ENCODE peak calls at places on chromosomes 4 and X, in eight cellular contexts. P, Y, T, V, J, R, B and E are unnamed samples.

GRCh38 chr4:31199644-31200043 is 479.5 kb downstream of the PCDH7 start:
- DNase-seq in P (no peak), Y (no peak), T (no peak), V (no peak), J (no peak), R (no peak), B (no peak), E (no peak)

GRCh38 chr4:6925357-6925836 is 15.8 kb downstream of the TBC1D14 start:
- DNase-seq in P (no peak), Y (no peak), T (no peak), V (no peak), J (no peak), R (no peak), B (no peak), E (no peak)

GRCh38 chr4:163755013-163755412 is 260.5 kb downstream of the TMA16 start:
- DNase-seq in P (no peak), Y (no peak), T (no peak), V (no peak), J (no peak), R (no peak), B (peak), E (no peak)

GRCh38 chr4:165625281-165625680 is 246.5 kb downstream of the CPE start:
- DNase-seq in P (no peak), Y (no peak), T (no peak), V (no peak), J (no peak), R (no peak), B (no peak), E (no peak)

GRCh38 chr4:14110407-14110806 is 482.9 kb upstream of the BOD1L1 start:
- DNase-seq in P (no peak), Y (no peak), T (no peak), V (no peak), J (no peak), R (peak), B (no peak), E (no peak)

GRCh38 chr4:17787315-17787714 is 5.9 kb upstream of the FAM184B start:
- DNase-seq in P (no peak), Y (no peak), T (no peak), V (no peak), J (no peak), R (no peak), B (no peak), E (no peak)

GRCh38 chr4:102438873-102439614 is 62.1 kb upstream of the NFKB1 start:
- DNase-seq in P (no peak), Y (no peak), T (no peak), V (no peak), J (no peak), R (peak), B (no peak), E (no peak)

GRCh38 chr4:54539500-54540029 is 118.2 kb upstream of the KIT start:
- DNase-seq in P (no peak), Y (peak), T (peak), V (peak), J (no peak), R (no peak), B (peak), E (peak)

GRCh38 chrX:57772637-57773036 is 92.6 kb upstream of the NLRP2B start:
- DNase-seq in P (no peak), Y (no peak), T (peak), V (no peak), J (no peak), R (no peak), B (no peak), E (no peak)

GRCh38 chr4:39571504-39571903 is 44.3 kb upstream of the UGDH start:
- DNase-seq in P (no peak), Y (no peak), T (no peak), V (no peak), J (no peak), R (no peak), B (no peak), E (no peak)

GRCh38 chrX:45134303-45134702 is 66.4 kb downstream of the DIPK2B start:
- DNase-seq in P (no peak), Y (no peak), T (no peak), V (no peak), J (no peak), R (no peak), B (no peak), E (no peak)